ENCODE peak calls at places on chromosome 15, in seven cellular contexts. Q is astrocyte of the hippocampus; B is activated CD4-positive, alpha-beta T cell treated with anti-CD3 and anti-CD28 coated beads, Interleukin-2, amount 50 U/mL, for 24 hours; G is NCI-H1105; S is stimulated activated effector memory CD8-positive, alpha-beta T cell treated with anti-CD3 and anti-CD28 coated beads, Interleukin-12 subunit alpha, Interleukin-12 subunit beta, amount 100 ng/mL, for 72 hours; F is stimulated activated CD8-positive, alpha-beta memory T cell treated with anti-CD3 and anti-CD28 coated beads, Interleukin-15, amount 100 ng/mL, for 1 hour; R is HCT116. N is an unnamed sample.

GRCh38 chr15:47717036-47717611 is at the start of gene SEMA6D:
- DNase-seq in Q (peak), B (no peak), G (peak), S (no peak), F (no peak), R (no peak), N (peak)

GRCh38 chr15:85559530-85559929 is 179.1 kb downstream of the AKAP13 start:
- DNase-seq in Q (no peak), B (no peak), G (no peak), S (no peak), F (no peak), R (no peak), N (no peak)

GRCh38 chr15:50148362-50148963 is 29.4 kb upstream of the ATP8B4 start:
- DNase-seq in Q (peak), B (no peak), G (no peak), S (no peak), F (no peak), R (peak), N (no peak)

GRCh38 chr15:70327328-70328136 is 229.8 kb upstream of the TLE3 start:
- DNase-seq in Q (peak), B (no peak), G (no peak), S (no peak), F (no peak), R (no peak), N (no peak)

GRCh38 chr15:52005748-52006701 is 13.0 kb upstream of the MAPK6 start:
- DNase-seq in Q (peak), B (no peak), G (no peak), S (no peak), F (no peak), R (no peak), N (no peak)

GRCh38 chr15:66673410-66674322 is 28.4 kb upstream of the SMAD6 start:
- DNase-seq in Q (peak), B (peak), G (no peak), S (no peak), F (no peak), R (peak), N (no peak)

GRCh38 chr15:80072285-80072684 is 12.8 kb downstream of the ZFAND6 start:
- DNase-seq in Q (peak), B (peak), G (peak), S (no peak), F (no peak), R (peak), N (no peak)

GRCh38 chr15:39624806-39625205 is 43.9 kb downstream of the THBS1 start:
- DNase-seq in Q (peak), B (peak), G (no peak), S (peak), F (peak), R (no peak), N (no peak)

GRCh38 chr15:77733579-77734300 is 101.0 kb upstream of the LINGO1 start:
- DNase-seq in Q (no peak), B (no peak), G (no peak), S (no peak), F (no peak), R (no peak), N (no peak)

GRCh38 chr15:35958021-35958420 is 412.1 kb upstream of the DPH6 start:
- DNase-seq in Q (peak), B (no peak), G (peak), S (no peak), F (no peak), R (no peak), N (no peak)

GRCh38 chr15:90221251-90221900 is 12.4 kb downstream of the CIB1 start:
- DNase-seq in Q (peak), B (no peak), G (no peak), S (no peak), F (no peak), R (no peak), N (peak)

GRCh38 chr15:33915571-33916407 is 52.5 kb upstream of the CHRM5 start:
- DNase-seq in Q (no peak), B (no peak), G (no peak), S (no peak), F (no peak), R (no peak), N (no peak)

GRCh38 chr15:40241305-40242215 is 2.7 kb downstream of the PAK6 start:
- DNase-seq in Q (no peak), B (no peak), G (no peak), S (no peak), F (no peak), R (no peak), N (no peak)

GRCh38 chr15:26889298-26889898 is 22.5 kb downstream of the GABRA5 start:
- DNase-seq in Q (peak), B (peak), G (peak), S (no peak), F (peak), R (peak), N (peak)

GRCh38 chr15:33021806-33022389 is 172.6 kb downstream of the FMN1 start:
- DNase-seq in Q (peak), B (no peak), G (peak), S (no peak), F (no peak), R (peak), N (no peak)